ENCODE peak calls at places on chromosomes 13 and 19, in ten cellular contexts. J is A549; I is PC-3; Z is adrenal gland; F is HepG2; N is CD8-positive, alpha-beta T cell; K is tibial artery; A is hepatocyte; O is left ventricle myocardium inferior; M is transverse colon. D is an unnamed sample.

GRCh38 chr13:99064624-99065249 is 86.9 kb upstream of the DOCK9 start:
- DNase-seq in J (no peak), I (no peak), Z (no peak), F (no peak), N (no peak), K (no peak), A (no peak), O (no peak), M (no peak), D (no peak)

GRCh38 chr19:44666852-44667251 is 4.4 kb upstream of the CEACAM19 start:
- DNase-seq in J (no peak), I (no peak), Z (no peak), F (no peak), N (no peak), K (no peak), A (no peak), O (no peak), M (no peak), D (no peak)

GRCh38 chr13:75889427-75889826 is 253.3 kb downstream of the LMO7 start:
- DNase-seq in J (no peak), I (no peak), Z (no peak), F (no peak), N (no peak), K (no peak), A (no peak), O (no peak), M (no peak), D (no peak)

GRCh38 chr13:102901615-102902305 is 55.9 kb downstream of the ERCC5 start:
- DNase-seq in J (no peak), I (peak), Z (no peak), F (no peak), N (no peak), K (no peak), A (no peak), O (no peak), M (no peak), D (no peak)

GRCh38 chr13:35996360-35996759 is 134.8 kb downstream of the DCLK1 start:
- DNase-seq in J (no peak), I (no peak), Z (no peak), F (no peak), N (no peak), K (no peak), A (no peak), O (no peak), M (no peak), D (no peak)

GRCh38 chr19:9862897-9863296 is 27.8 kb downstream of the PIN1 start:
- DNase-seq in J (no peak), I (no peak), Z (no peak), F (no peak), N (no peak), K (no peak), A (no peak), O (no peak), M (no peak), D (no peak)

GRCh38 chr13:20247403-20247802 is 15.3 kb upstream of the GJB6 start:
- DNase-seq in J (no peak), I (no peak), Z (no peak), F (no peak), N (no peak), K (no peak), A (no peak), O (no peak), M (peak), D (no peak)

GRCh38 chr13:83881917-83882625 is at the start of gene SLITRK1:
- DNase-seq in J (no peak), I (no peak), Z (peak), F (no peak), N (no peak), K (peak), A (peak), O (no peak), M (no peak), D (peak)

GRCh38 chr19:4993683-4994082 is 24.8 kb downstream of the KDM4B start:
- DNase-seq in J (no peak), I (peak), Z (no peak), F (no peak), N (no peak), K (no peak), A (no peak), O (no peak), M (no peak), D (no peak)

GRCh38 chr19:5130371-5131030 is 161.6 kb downstream of the KDM4B start:
- DNase-seq in J (no peak), I (no peak), Z (no peak), F (no peak), N (peak), K (no peak), A (no peak), O (no peak), M (peak), D (no peak)

GRCh38 chr19:38319421-38320258 is at the start of gene KCNK6:
- DNase-seq in J (peak), I (no peak), Z (no peak), F (no peak), N (peak), K (peak), A (peak), O (peak), M (peak), D (peak)

GRCh38 chr13:59607172-59607571 is 556.6 kb downstream of the DIAPH3 start:
- DNase-seq in J (no peak), I (no peak), Z (no peak), F (no peak), N (no peak), K (no peak), A (no peak), O (no peak), M (no peak), D (no peak)

GRCh38 chr13:42101821-42102580 is 53.6 kb downstream of the DGKH start:
- DNase-seq in J (no peak), I (no peak), Z (peak), F (no peak), N (no peak), K (no peak), A (no peak), O (peak), M (no peak), D (no peak)

GRCh38 chr13:41568990-41569387 is 111.6 kb downstream of the RGCC start:
- DNase-seq in J (no peak), I (no peak), Z (no peak), F (no peak), N (no peak), K (no peak), A (no peak), O (no peak), M (no peak), D (no peak)

GRCh38 chr13:24172071-24172470 is 11.6 kb downstream of the SPATA13 start:
- DNase-seq in J (no peak), I (no peak), Z (no peak), F (no peak), N (no peak), K (no peak), A (no peak), O (no peak), M (no peak), D (no peak)

GRCh38 chr19:51338563-51339312 is 3.2 kb downstream of the VSIG10L start:
- DNase-seq in J (peak), I (peak), Z (peak), F (peak), N (peak), K (peak), A (peak), O (peak), M (peak), D (peak)

GRCh38 chr19:10416380-10417257 is 3.7 kb upstream of the PDE4A start:
- DNase-seq in J (peak), I (peak), Z (peak), F (peak), N (peak), K (peak), A (peak), O (peak), M (peak), D (peak)

GRCh38 chr19:48999481-49000325 is 6.0 kb downstream of the RUVBL2 start:
- DNase-seq in J (peak), I (peak), Z (no peak), F (no peak), N (peak), K (no peak), A (peak), O (peak), M (peak), D (peak)

GRCh38 chr13:109704771-109705628 is 81.4 kb downstream of the IRS2 start:
- DNase-seq in J (peak), I (peak), Z (peak), F (no peak), N (no peak), K (peak), A (peak), O (peak), M (peak), D (no peak)

GRCh38 chr19:1672769-1673644 is 20.6 kb upstream of the TCF3 start:
- DNase-seq in J (no peak), I (no peak), Z (no peak), F (no peak), N (no peak), K (no peak), A (no peak), O (no peak), M (no peak), D (no peak)

GRCh38 chr19:35509018-35509652 is 4.3 kb downstream of the DMKN start:
- DNase-seq in J (no peak), I (peak), Z (no peak), F (peak), N (peak), K (no peak), A (peak), O (no peak), M (peak), D (no peak)

GRCh38 chr13:24923305-24923640 is 159.3 kb downstream of the RNF17 start:
- DNase-seq in J (peak), I (peak), Z (no peak), F (no peak), N (no peak), K (no peak), A (peak), O (no peak), M (no peak), D (peak)

GRCh38 chr19:10706990-10707389 is 5.8 kb downstream of the QTRT1 start:
- DNase-seq in J (no peak), I (no peak), Z (no peak), F (peak), N (no peak), K (no peak), A (peak), O (no peak), M (no peak), D (no peak)

GRCh38 chr19:23981863-23982262 is 67.2 kb downstream of the ZNF726 start:
- DNase-seq in J (no peak), I (no peak), Z (no peak), F (no peak), N (no peak), K (no peak), A (no peak), O (no peak), M (no peak), D (no peak)

GRCh38 chr13:44710576-44710975 is 134.4 kb upstream of the TSC22D1 start:
- DNase-seq in J (peak), I (peak), Z (no peak), F (no peak), N (no peak), K (no peak), A (no peak), O (no peak), M (no peak), D (no peak)

GRCh38 chr13:111974065-111974640 is 92.8 kb upstream of the SOX1 start:
- DNase-seq in J (no peak), I (no peak), Z (no peak), F (no peak), N (no peak), K (no peak), A (no peak), O (no peak), M (no peak), D (no peak)

GRCh38 chr13:89806594-89806993 is 1540.9 kb upstream of the MIR17HG start:
- DNase-seq in J (no peak), I (no peak), Z (no peak), F (no peak), N (no peak), K (no peak), A (no peak), O (no peak), M (no peak), D (no peak)

GRCh38 chr19:11198769-11199469 is 1.6 kb upstream of the KANK2 start:
- DNase-seq in J (no peak), I (no peak), Z (no peak), F (no peak), N (no peak), K (no peak), A (no peak), O (no peak), M (no peak), D (no peak)

GRCh38 chr19:52722062-52723005 is 12.5 kb downstream of the ZNF611 start:
- DNase-seq in J (no peak), I (peak), Z (peak), F (no peak), N (no peak), K (no peak), A (peak), O (no peak), M (no peak), D (no peak)

GRCh38 chr13:32682740-32683139 is 96.5 kb downstream of the PDS5B start:
- DNase-seq in J (no peak), I (no peak), Z (no peak), F (no peak), N (no peak), K (no peak), A (no peak), O (no peak), M (no peak), D (no peak)
- H3K27ac ChIP-seq in J (no peak), I (no peak), Z (peak), F (no peak), N (no peak), K (no peak), A (no peak), O (no peak), M (no peak), D (no peak)

DNA sequence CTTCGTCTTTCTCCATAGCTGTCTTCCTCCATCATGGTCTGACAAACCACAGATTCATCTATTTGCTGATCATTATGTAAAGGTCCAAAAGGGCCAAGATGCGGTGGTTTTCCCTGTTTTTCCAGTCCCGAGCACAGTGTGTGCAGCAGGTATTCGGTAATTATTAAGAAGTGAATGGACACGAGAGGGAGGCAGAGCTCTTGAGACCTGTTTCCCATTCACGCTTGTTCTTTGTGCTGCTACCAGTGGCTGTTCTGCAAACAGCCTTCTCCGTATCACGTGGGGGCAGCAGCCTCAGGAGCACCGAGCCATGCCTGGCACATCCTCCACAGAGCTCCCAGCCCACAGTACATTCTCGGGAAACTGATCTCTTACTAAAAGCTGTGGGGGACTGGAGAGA is 50.3 kb downstream of the CCDC70 start:
- DNase-seq in J (no peak), I (peak), Z (no peak), F (no peak), N (no peak), K (no peak), A (no peak), O (no peak), M (no peak), D (no peak)
- TF ChIP-seq CTCF in J (no peak), I (peak), Z (no peak), F (no peak), N (no peak), K (no peak), A (no peak), O (peak), M (no peak), D (no peak)

DNA sequence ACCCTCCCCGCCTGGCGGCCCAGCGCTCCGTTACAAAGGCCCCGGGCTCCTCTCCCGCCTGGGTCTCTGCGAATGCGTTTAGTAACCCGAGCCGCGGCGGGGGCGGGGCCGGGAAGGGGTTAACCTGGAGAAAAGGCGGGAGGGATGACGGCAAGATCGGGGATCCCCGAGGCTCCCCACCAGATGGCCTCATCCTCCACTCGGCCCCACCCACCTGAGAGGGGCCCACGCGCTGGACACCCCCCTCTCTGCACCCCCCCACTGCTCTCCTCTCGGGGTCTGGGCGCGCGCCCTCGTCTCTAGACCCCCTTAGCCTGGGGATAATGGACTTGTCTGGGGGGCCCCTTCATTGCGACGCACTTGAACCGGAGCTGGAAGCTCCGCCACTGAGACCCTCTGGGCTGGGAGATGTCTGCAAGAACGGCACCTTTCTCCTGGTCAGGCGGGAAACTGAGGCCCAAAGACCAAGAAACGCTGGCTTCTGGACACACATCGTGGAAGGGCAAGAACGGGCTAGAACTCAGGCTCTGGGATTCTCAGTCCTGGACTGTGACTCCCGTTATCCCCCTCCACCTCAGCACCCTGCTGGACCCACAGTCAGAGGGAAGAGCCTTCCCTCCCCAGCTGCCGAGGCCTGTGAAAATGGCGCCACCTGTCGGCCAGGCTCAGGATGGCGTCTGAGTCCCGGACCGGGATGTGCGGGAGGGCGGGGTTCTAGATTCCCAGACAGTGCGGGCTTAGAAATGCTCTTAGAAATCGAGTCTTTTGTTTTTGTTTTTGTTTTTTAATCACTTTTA is 2.9 kb upstream of the LTBP4 start:
- DNase-seq in J (peak), I (peak), Z (peak), F (peak), N (peak), K (peak), A (peak), O (peak), M (peak), D (peak)
- H3K27ac ChIP-seq in J (peak), I (peak), Z (no peak), F (no peak), N (no peak), K (no peak), A (peak), O (peak), M (no peak), D (no peak)

DNA sequence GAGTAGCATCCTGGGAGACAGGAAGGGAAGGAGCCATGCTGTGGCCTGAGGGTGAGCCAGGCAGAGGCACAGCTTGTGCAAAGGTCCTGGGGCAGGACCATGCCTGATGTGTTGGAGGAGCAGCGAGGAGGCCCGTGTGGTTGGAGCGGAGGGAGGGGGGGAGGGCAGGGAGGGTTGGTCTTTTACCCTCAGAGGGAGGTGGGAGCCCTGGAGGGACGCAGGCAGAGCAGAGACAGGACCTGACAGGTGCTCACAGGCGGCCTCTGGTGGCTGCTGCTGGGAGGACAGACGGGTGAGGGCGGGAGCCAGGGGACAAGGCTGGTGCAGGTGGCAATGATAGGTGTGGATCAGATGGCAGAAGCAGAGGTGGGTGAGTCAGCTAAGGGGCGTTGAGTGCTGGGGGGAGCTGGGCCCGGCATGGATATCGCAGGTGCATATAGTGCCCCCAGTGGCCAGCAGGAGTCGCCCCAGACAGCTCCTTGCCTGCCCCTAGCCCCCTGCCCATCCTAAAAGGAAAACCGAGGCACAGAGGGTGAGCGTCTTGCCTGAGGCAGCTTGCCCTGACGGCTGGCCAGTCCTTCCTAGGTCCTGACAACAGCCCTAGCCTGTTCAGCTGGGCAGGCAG is 9.8 kb upstream of the GNA15 start:
- DNase-seq in J (peak), I (peak), Z (peak), F (peak), N (peak), K (peak), A (peak), O (peak), M (peak), D (peak)
- TF ChIP-seq CTCF in J (peak), I (peak), Z (peak), F (peak), N (peak), K (peak), A (peak), O (peak), M (peak), D (peak)

GRCh38 chr19:42846597-42846996 is 32.9 kb downstream of the PSG1 start:
- DNase-seq in J (no peak), I (no peak), Z (no peak), F (no peak), N (no peak), K (no peak), A (no peak), O (no peak), M (no peak), D (no peak)

DNA sequence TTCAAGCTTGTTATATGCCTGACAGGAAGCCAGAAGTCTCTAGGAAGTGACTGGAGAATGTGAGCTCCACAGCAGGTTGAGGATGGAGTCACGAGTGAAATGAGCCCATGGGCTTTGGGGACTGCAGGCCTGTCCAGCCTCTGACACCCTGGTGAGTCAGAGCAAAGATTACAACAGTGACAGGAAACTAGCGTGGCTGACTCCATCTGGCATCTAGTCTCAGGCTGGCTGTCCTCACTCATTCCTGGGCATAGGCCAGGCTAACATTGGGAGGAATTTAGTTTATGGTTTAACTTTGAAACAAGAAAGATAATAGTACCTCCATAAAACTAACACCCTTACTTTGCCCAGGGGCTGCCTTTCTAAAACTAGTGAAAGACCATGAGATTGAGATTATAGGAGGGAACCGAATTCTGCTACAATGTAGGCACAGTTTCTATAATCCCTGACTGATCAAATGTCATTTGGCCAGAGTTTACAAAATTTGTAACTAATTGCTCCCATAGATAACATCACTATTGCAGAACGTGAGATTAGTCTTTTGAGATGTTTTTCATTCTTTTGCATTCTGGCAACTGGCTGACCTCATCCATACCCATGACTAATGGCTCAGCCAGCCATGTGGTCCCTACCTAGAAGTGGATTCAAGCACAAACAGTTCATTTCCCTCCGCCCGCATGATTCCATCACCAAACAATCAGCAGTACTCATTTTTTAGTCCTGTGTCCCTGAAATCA is 28.4 kb downstream of the PSG1 start:
- DNase-seq in J (peak), I (peak), Z (peak), F (peak), N (no peak), K (peak), A (no peak), O (peak), M (peak), D (no peak)
- H3K27ac ChIP-seq in J (peak), I (peak), Z (peak), F (no peak), N (no peak), K (peak), A (no peak), O (peak), M (peak), D (no peak)